ENCODE peak calls at places on chromosomes 1 and 21, in five cellular contexts. One of them, this sample, is unnamed.

GRCh38 chr1:207999274-207999915 is 88.5 kb upstream of the CD34 start:
- DNase-seq in CD8-positive, alpha-beta T cell: no peak
- DNase-seq in lower lobe of right lung: no peak
- DNase-seq in ovary: no peak
- DNase-seq in suprapubic skin: no peak
- DNase-seq in this sample: no peak

GRCh38 chr1:112995890-112996289 is 39.9 kb upstream of the SLC16A1 start:
- DNase-seq in suprapubic skin: no peak
- DNase-seq in ovary: no peak
- DNase-seq in lower lobe of right lung: no peak
- DNase-seq in CD8-positive, alpha-beta T cell: no peak
- DNase-seq in this sample: no peak

GRCh38 chr1:209884665-209885117 is 53.3 kb upstream of the SYT14 start:
- DNase-seq in suprapubic skin: no peak
- DNase-seq in lower lobe of right lung: no peak
- DNase-seq in ovary: no peak
- DNase-seq in CD8-positive, alpha-beta T cell: peak
- DNase-seq in this sample: no peak

GRCh38 chr1:29382851-29383588 is 146.7 kb downstream of the PTPRU start:
- DNase-seq in CD8-positive, alpha-beta T cell: no peak
- DNase-seq in lower lobe of right lung: no peak
- DNase-seq in suprapubic skin: peak
- DNase-seq in ovary: no peak
- DNase-seq in this sample: no peak

GRCh38 chr1:192477630-192478029 is 97.9 kb upstream of the RGS1 start:
- DNase-seq in suprapubic skin: no peak
- DNase-seq in CD8-positive, alpha-beta T cell: no peak
- DNase-seq in ovary: no peak
- DNase-seq in lower lobe of right lung: no peak
- DNase-seq in this sample: no peak

GRCh38 chr1:169585184-169585583 is 1.1 kb downstream of the F5 start:
- DNase-seq in lower lobe of right lung: no peak
- DNase-seq in CD8-positive, alpha-beta T cell: no peak
- DNase-seq in suprapubic skin: no peak
- DNase-seq in ovary: no peak
- DNase-seq in this sample: no peak

GRCh38 chr21:42025392-42026071 is 15.4 kb upstream of the ZBTB21 start:
- DNase-seq in ovary: peak
- DNase-seq in suprapubic skin: peak
- DNase-seq in CD8-positive, alpha-beta T cell: no peak
- DNase-seq in lower lobe of right lung: peak
- DNase-seq in this sample: no peak

GRCh38 chr1:235067396-235068154 is 61.1 kb downstream of the TOMM20 start:
- DNase-seq in suprapubic skin: peak
- DNase-seq in lower lobe of right lung: peak
- DNase-seq in CD8-positive, alpha-beta T cell: no peak
- DNase-seq in ovary: no peak
- DNase-seq in this sample: no peak

GRCh38 chr1:111822138-111822537 is 66.4 kb downstream of the DDX20 start:
- DNase-seq in ovary: no peak
- DNase-seq in suprapubic skin: no peak
- DNase-seq in lower lobe of right lung: no peak
- DNase-seq in CD8-positive, alpha-beta T cell: no peak
- DNase-seq in this sample: no peak

GRCh38 chr1:236560213-236560771 is 36.5 kb downstream of the LGALS8 start:
- DNase-seq in suprapubic skin: no peak
- DNase-seq in ovary: no peak
- DNase-seq in CD8-positive, alpha-beta T cell: no peak
- DNase-seq in lower lobe of right lung: no peak
- DNase-seq in this sample: no peak
- TF ChIP-seq CTCF in suprapubic skin: no peak
- TF ChIP-seq CTCF in ovary: no peak
- TF ChIP-seq CTCF in CD8-positive, alpha-beta T cell: no peak
- TF ChIP-seq CTCF in lower lobe of right lung: no peak
- TF ChIP-seq CTCF in this sample: peak

GRCh38 chr1:67118191-67118590 is 16.6 kb downstream of the C1orf141 start:
- DNase-seq in ovary: no peak
- DNase-seq in lower lobe of right lung: no peak
- DNase-seq in CD8-positive, alpha-beta T cell: no peak
- DNase-seq in suprapubic skin: no peak
- DNase-seq in this sample: no peak

GRCh38 chr1:67110352-67110751 is 24.4 kb downstream of the C1orf141 start:
- DNase-seq in suprapubic skin: no peak
- DNase-seq in CD8-positive, alpha-beta T cell: no peak
- DNase-seq in lower lobe of right lung: no peak
- DNase-seq in ovary: no peak
- DNase-seq in this sample: no peak

DNA sequence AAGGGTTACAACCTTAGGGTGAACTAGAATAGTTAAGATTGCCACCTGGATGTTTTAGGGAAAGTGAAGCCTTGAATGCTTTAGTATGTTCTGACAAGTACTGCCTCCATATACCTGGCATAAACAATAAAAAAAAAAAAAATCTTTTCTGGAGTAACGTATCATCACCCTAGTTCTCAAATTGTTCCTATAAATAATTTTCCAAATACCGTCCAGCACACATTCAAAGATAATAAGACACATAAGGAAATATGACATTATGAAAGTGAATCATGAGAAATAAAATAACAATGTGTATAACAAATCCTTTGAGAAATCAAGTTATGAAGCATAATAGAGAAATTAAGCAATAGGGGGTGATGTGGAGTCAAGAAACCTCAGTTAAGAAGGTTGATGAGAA is 20.6 kb downstream of the C1orf141 start:
- DNase-seq in suprapubic skin: no peak
- DNase-seq in CD8-positive, alpha-beta T cell: no peak
- DNase-seq in ovary: no peak
- DNase-seq in lower lobe of right lung: no peak
- DNase-seq in this sample: no peak
- TF ChIP-seq CTCF in suprapubic skin: no peak
- TF ChIP-seq CTCF in CD8-positive, alpha-beta T cell: no peak
- TF ChIP-seq CTCF in ovary: no peak
- TF ChIP-seq CTCF in lower lobe of right lung: no peak
- TF ChIP-seq CTCF in this sample: no peak

DNA sequence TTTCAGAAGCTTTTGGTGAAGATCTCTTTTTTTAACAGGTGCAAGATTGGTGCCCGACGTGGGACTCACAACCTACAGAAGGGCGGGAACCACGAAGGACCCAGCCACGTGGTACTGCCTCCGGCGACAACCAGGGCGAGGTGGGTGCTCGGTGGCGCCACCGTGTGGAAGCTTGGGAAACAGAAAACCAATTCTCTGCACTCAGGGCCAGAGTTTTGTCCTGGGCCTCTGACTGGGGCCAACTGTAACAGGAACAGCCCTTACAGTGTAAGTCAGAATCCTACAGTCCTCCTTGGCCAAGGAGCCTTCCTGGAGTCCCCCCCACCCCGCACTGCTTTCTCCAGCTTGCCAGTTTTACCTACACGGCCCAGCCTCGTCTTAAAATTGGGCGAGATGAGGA is 11.6 kb upstream of the S100A7A start:
- DNase-seq in lower lobe of right lung: peak
- DNase-seq in CD8-positive, alpha-beta T cell: peak
- DNase-seq in ovary: no peak
- DNase-seq in suprapubic skin: no peak
- DNase-seq in this sample: no peak
- TF ChIP-seq CTCF in lower lobe of right lung: peak
- TF ChIP-seq CTCF in CD8-positive, alpha-beta T cell: peak
- TF ChIP-seq CTCF in ovary: no peak
- TF ChIP-seq CTCF in suprapubic skin: peak
- TF ChIP-seq CTCF in this sample: peak

GRCh38 chr1:41474490-41475271 is 9.8 kb downstream of the EDN2 start:
- DNase-seq in ovary: peak
- DNase-seq in CD8-positive, alpha-beta T cell: no peak
- DNase-seq in lower lobe of right lung: peak
- DNase-seq in suprapubic skin: no peak
- DNase-seq in this sample: peak

GRCh38 chr1:41471658-41472057 is 12.8 kb downstream of the EDN2 start:
- DNase-seq in suprapubic skin: no peak
- DNase-seq in CD8-positive, alpha-beta T cell: no peak
- DNase-seq in lower lobe of right lung: no peak
- DNase-seq in ovary: no peak
- DNase-seq in this sample: no peak

GRCh38 chr1:41475859-41476567 is 8.5 kb downstream of the EDN2 start:
- DNase-seq in CD8-positive, alpha-beta T cell: no peak
- DNase-seq in ovary: no peak
- DNase-seq in suprapubic skin: no peak
- DNase-seq in lower lobe of right lung: no peak
- DNase-seq in this sample: no peak

GRCh38 chr1:41475346-41475745 is 9.1 kb downstream of the EDN2 start:
- DNase-seq in lower lobe of right lung: no peak
- DNase-seq in suprapubic skin: no peak
- DNase-seq in ovary: no peak
- DNase-seq in CD8-positive, alpha-beta T cell: no peak
- DNase-seq in this sample: no peak

DNA sequence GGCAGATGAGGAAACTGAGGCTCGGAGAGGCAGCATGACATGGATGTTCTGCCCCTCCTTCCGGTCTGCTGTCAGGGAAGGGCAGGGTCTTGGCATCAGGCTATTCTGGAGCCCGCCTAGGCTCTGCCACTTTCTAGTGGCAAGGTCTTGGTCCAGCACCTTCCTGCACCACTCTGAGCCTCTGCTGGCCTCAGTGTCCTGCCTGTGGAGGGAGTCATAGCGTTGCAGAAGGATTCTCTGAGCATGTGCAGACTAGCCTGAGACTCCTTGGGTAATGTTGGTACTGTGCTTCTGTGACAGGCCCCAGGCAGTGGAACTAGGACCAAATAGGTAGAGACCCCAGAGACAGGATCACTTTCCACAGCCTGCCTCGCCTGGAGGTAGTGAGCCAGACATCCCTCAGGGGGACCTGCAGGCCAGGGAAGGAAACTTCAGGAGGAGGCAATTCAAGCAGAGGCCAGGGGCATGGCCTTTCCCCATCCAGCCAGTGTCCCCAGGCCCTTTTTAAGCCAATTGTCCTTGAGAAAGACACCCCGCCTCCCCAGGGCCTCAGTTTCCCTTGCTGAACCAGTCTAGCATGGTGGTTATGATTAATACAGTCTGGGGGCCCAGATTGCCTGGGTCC is 10.6 kb downstream of the EDN2 start:
- DNase-seq in suprapubic skin: no peak
- DNase-seq in CD8-positive, alpha-beta T cell: no peak
- DNase-seq in ovary: no peak
- DNase-seq in lower lobe of right lung: no peak
- DNase-seq in this sample: no peak
- TF ChIP-seq CTCF in suprapubic skin: no peak
- TF ChIP-seq CTCF in CD8-positive, alpha-beta T cell: no peak
- TF ChIP-seq CTCF in ovary: no peak
- TF ChIP-seq CTCF in lower lobe of right lung: no peak
- TF ChIP-seq CTCF in this sample: no peak

GRCh38 chr1:95089888-95090287 is 17.1 kb upstream of the ALG14 start:
- DNase-seq in suprapubic skin: no peak
- DNase-seq in CD8-positive, alpha-beta T cell: no peak
- DNase-seq in lower lobe of right lung: no peak
- DNase-seq in ovary: no peak
- DNase-seq in this sample: no peak

GRCh38 chr1:95086949-95087533 is 14.3 kb upstream of the ALG14 start:
- DNase-seq in lower lobe of right lung: no peak
- DNase-seq in CD8-positive, alpha-beta T cell: no peak
- DNase-seq in ovary: no peak
- DNase-seq in suprapubic skin: no peak
- DNase-seq in this sample: no peak

GRCh38 chr1:95080446-95080845 is 7.7 kb upstream of the ALG14 start:
- DNase-seq in ovary: no peak
- DNase-seq in suprapubic skin: no peak
- DNase-seq in CD8-positive, alpha-beta T cell: no peak
- DNase-seq in lower lobe of right lung: no peak
- DNase-seq in this sample: no peak

GRCh38 chr1:95085376-95085775 is 12.6 kb upstream of the ALG14 start:
- DNase-seq in lower lobe of right lung: no peak
- DNase-seq in CD8-positive, alpha-beta T cell: no peak
- DNase-seq in suprapubic skin: no peak
- DNase-seq in ovary: no peak
- DNase-seq in this sample: no peak

GRCh38 chr1:95084317-95085176 is 11.8 kb upstream of the ALG14 start:
- DNase-seq in CD8-positive, alpha-beta T cell: no peak
- DNase-seq in suprapubic skin: no peak
- DNase-seq in ovary: no peak
- DNase-seq in lower lobe of right lung: no peak
- DNase-seq in this sample: no peak
- TF ChIP-seq CTCF in CD8-positive, alpha-beta T cell: peak
- TF ChIP-seq CTCF in suprapubic skin: peak
- TF ChIP-seq CTCF in ovary: peak
- TF ChIP-seq CTCF in lower lobe of right lung: peak
- TF ChIP-seq CTCF in this sample: peak

GRCh38 chr1:53518775-53519174 is 59.6 kb downstream of the DMRTB1 start:
- DNase-seq in suprapubic skin: no peak
- DNase-seq in CD8-positive, alpha-beta T cell: no peak
- DNase-seq in ovary: no peak
- DNase-seq in lower lobe of right lung: no peak
- DNase-seq in this sample: no peak
- TF ChIP-seq CTCF in suprapubic skin: no peak
- TF ChIP-seq CTCF in CD8-positive, alpha-beta T cell: no peak
- TF ChIP-seq CTCF in ovary: no peak
- TF ChIP-seq CTCF in lower lobe of right lung: no peak
- TF ChIP-seq CTCF in this sample: no peak

GRCh38 chr1:150164769-150165168 is 15.1 kb downstream of the PLEKHO1 start:
- DNase-seq in CD8-positive, alpha-beta T cell: no peak
- DNase-seq in suprapubic skin: no peak
- DNase-seq in lower lobe of right lung: no peak
- DNase-seq in ovary: no peak
- DNase-seq in this sample: no peak

GRCh38 chr1:150164224-150164623 is 14.5 kb downstream of the PLEKHO1 start:
- DNase-seq in lower lobe of right lung: peak
- DNase-seq in suprapubic skin: no peak
- DNase-seq in ovary: no peak
- DNase-seq in CD8-positive, alpha-beta T cell: no peak
- DNase-seq in this sample: no peak

GRCh38 chr1:150162582-150162861 is 12.8 kb downstream of the PLEKHO1 start:
- DNase-seq in suprapubic skin: no peak
- DNase-seq in ovary: no peak
- DNase-seq in lower lobe of right lung: no peak
- DNase-seq in CD8-positive, alpha-beta T cell: no peak
- DNase-seq in this sample: no peak

GRCh38 chr1:150161747-150162581 is 12.2 kb downstream of the PLEKHO1 start:
- DNase-seq in suprapubic skin: no peak
- DNase-seq in CD8-positive, alpha-beta T cell: no peak
- DNase-seq in lower lobe of right lung: no peak
- DNase-seq in ovary: no peak
- DNase-seq in this sample: no peak

GRCh38 chr1:150162862-150163706 is 13.4 kb downstream of the PLEKHO1 start:
- DNase-seq in lower lobe of right lung: peak
- DNase-seq in CD8-positive, alpha-beta T cell: no peak
- DNase-seq in suprapubic skin: peak
- DNase-seq in ovary: peak
- DNase-seq in this sample: no peak
- TF ChIP-seq CTCF in lower lobe of right lung: no peak
- TF ChIP-seq CTCF in CD8-positive, alpha-beta T cell: no peak
- TF ChIP-seq CTCF in suprapubic skin: no peak
- TF ChIP-seq CTCF in ovary: peak
- TF ChIP-seq CTCF in this sample: peak